ENCODE peak calls at places on chromosomes 4 and X, in four cellular contexts. X is HCT116, I is Peyer's patch, Z is tibial nerve. D is an unnamed sample. For H3K9me3, the result is how much of the 10 kb centered on the place peaks cover.

GRCh38 chr4:169115897-169116254 is 105.8 kb upstream of the CBR4 start:
- DNase-seq in X (peak), I (no peak), Z (no peak), D (no peak)

GRCh38 chrX:82218361-82218760 is 1016.5 kb downstream of the SH3BGRL start:
- DNase-seq in X (no peak), I (no peak), Z (no peak), D (no peak)

GRCh38 chrX:139890991-139891700 is 41.7 kb downstream of the ATP11C start:
- DNase-seq in X (no peak), I (no peak), Z (no peak), D (no peak)

GRCh38 chr4:15774020-15774420 is 4.1 kb upstream of the CD38 start:
- DNase-seq in X (no peak), I (no peak), Z (no peak), D (no peak)

GRCh38 chr4:35934370-35934981 is 309.8 kb downstream of the ARAP2 start:
- DNase-seq in X (peak), I (no peak), Z (no peak), D (no peak)

GRCh38 chrX:151722241-151722846 is 6.5 kb downstream of the FATE1 start:
- DNase-seq in X (peak), I (no peak), Z (no peak), D (no peak)

GRCh38 chrX:104118765-104119164 is 6.4 kb downstream of the ZCCHC18 start:
- DNase-seq in X (no peak), I (no peak), Z (no peak), D (no peak)

GRCh38 chr4:7547368-7548040 is 112.8 kb upstream of the PSAPL1 start:
- DNase-seq in X (no peak), I (no peak), Z (peak), D (no peak)

GRCh38 chr4:110165382-110166285 is 32.8 kb downstream of the ELOVL6 start:
- DNase-seq in X (peak), I (peak), Z (no peak), D (no peak)

GRCh38 chr4:6190486-6190885 is 9.9 kb downstream of the JAKMIP1 start:
- DNase-seq in X (no peak), I (no peak), Z (no peak), D (no peak)

GRCh38 chr4:140372607-140373327 is 679 bp upstream of the SCOC start:
- DNase-seq in X (peak), I (peak), Z (no peak), D (no peak)

GRCh38 chr4:5693871-5694270 is 14.5 kb downstream of the EVC2 start:
- DNase-seq in X (no peak), I (no peak), Z (no peak), D (no peak)

GRCh38 chr4:167943872-167944505 is 148.3 kb upstream of the ANXA10 start:
- DNase-seq in X (no peak), I (no peak), Z (no peak), D (no peak)

GRCh38 chr4:1748465-1748995 is 27.2 kb downstream of the TACC3 start:
- DNase-seq in X (peak), I (peak), Z (peak), D (peak)

GRCh38 chr4:10687526-10687925 is 3.0 kb upstream of the CLNK start:
- DNase-seq in X (no peak), I (no peak), Z (no peak), D (no peak)

GRCh38 chr4:122606364-122607043 is 14.4 kb downstream of the IL21 start:
- DNase-seq in X (no peak), I (no peak), Z (no peak), D (no peak)

GRCh38 chrX:120334603-120335002 is 23.3 kb upstream of the TMEM255A start:
- DNase-seq in X (no peak), I (no peak), Z (no peak), D (no peak)

GRCh38 chrX:25810202-25810601 is 327.9 kb upstream of the MAGEB18 start:
- DNase-seq in X (no peak), I (no peak), Z (no peak), D (no peak)

GRCh38 chr4:107166181-107166580 is 130.1 kb upstream of the DKK2 start:
- DNase-seq in X (no peak), I (no peak), Z (no peak), D (no peak)

GRCh38 chr4:178415925-178416324 is 973.7 kb upstream of the AGA start:
- DNase-seq in X (no peak), I (no peak), Z (no peak), D (no peak)

GRCh38 chr4:25725870-25726269 is 70.2 kb downstream of the SLC34A2 start:
- DNase-seq in X (no peak), I (no peak), Z (no peak), D (no peak)

GRCh38 chr4:84639143-84639542 is 56.2 kb downstream of the CDS1 start:
- DNase-seq in X (no peak), I (no peak), Z (no peak), D (no peak)

GRCh38 chr4:6493668-6494304 is 21.4 kb upstream of the PPP2R2C start:
- DNase-seq in X (no peak), I (no peak), Z (no peak), D (no peak)

GRCh38 chrX:145002776-145003175 is 244.5 kb upstream of the SPANXN1 start:
- DNase-seq in X (no peak), I (no peak), Z (no peak), D (no peak)

GRCh38 chr4:119299221-119300071 is 22.5 kb downstream of the FABP2 start:
- DNase-seq in X (no peak), I (peak), Z (no peak), D (no peak)

GRCh38 chrX:64975491-64975890 is 759 bp downstream of the ZC4H2 start:
- DNase-seq in X (no peak), I (peak), Z (no peak), D (peak)

GRCh38 chr4:132502096-132502552 is 647.0 kb upstream of the PCDH10 start:
- DNase-seq in X (no peak), I (no peak), Z (no peak), D (no peak)

DNA sequence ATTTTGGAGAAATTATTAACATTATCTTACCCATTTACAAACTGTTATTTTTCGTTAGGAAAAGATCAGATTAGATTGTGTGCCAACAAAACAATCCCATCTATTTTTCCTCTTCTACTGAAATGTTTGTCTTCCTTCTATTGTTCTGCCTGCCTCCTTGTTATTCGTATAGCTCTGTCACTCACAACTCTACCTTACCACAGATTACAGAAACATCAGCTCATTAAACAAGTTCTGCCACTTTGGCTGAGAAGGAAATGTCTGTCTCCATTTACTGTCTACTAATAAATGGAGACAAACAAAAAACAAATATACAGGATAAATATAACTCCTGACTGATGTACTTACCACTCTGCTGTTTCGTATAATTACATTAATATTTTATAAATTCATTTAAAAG is 211.4 kb downstream of the ENOX2 start:
- DNase-seq in X (no peak), I (no peak), Z (no peak), D (no peak)
- H3K27ac ChIP-seq in X (no peak), I (no peak), Z (no peak), D (no peak)

DNA sequence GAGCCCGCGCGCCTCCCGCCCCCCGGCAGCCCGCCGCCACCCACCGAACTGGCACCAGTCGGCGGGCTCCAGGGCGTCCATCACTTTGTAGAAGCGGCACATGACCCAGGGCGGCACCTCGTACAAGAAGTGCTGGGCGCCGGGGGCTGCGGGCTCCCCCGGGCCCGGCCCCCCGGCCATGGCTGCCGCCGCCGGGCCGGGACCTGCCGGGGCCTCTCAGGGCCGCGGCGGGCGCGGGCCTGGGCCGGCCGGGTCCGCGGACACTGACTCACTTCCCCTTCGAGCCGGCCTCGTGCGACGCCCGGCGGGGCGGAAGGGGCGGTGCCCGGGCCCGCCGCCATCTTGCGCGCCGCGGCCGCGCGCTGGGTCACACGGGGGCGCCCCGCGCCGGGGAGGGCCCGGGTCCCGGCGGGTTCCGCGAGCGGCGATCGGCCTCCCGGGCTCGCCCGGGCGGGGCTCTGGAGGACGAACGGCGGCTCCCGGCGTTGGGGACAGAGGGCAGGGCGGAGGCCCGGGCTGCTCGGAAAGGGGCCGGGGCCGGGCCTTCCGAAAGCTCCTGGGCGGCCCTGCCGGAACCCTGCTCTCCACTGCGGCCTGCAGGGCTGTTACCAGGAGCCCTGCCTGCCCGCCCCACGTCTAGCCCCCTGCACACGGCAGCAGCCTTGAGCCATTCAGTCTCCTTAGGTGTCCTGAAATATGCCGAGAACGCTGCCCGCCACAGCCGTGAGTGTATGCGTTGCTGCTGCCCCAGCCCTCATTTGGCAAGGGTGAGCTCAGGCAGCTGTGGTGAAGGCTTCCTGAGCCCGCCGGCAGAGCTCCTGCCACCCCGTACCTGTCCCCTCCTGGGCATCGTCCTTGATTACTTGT is at the start of gene IRAK1:
- DNase-seq in X (no peak), I (peak), Z (peak), D (peak)
- TF ChIP-seq POLR2A in X (peak), I (no peak), Z (peak), D (peak)

DNA sequence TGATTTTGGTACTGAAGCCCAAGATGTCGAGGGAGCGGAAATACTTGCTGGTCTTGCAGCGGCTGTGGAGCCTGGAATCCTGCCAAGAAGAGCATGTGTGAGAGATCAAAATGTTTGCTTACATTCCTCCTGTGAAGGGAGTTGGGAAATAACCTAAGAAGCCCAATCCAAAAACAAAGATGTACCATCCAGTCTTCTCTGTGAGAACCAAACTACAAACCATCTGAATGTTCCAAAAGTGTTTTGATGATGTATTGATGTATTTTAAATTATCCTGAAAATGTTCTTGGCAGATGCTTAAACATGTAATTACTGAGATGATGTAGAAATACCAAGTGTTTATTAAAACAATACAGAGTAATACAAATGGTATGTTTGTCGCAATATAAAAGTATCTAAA is 10.1 kb upstream of the ADH1A start:
- DNase-seq in X (no peak), I (peak), Z (peak), D (peak)
- H3K9me3 ChIP-seq in X (under half), I (under half), Z (under half), D (under half)

GRCh38 chrX:148372925-148373324 is 127.5 kb upstream of the AFF2 start:
- DNase-seq in X (no peak), I (no peak), Z (no peak), D (no peak)
- H3K27ac ChIP-seq in X (no peak), I (no peak), Z (no peak), D (no peak)

D was measured in uterus.